ENCODE peak calls at places on chromosomes 6 and 20, in four cellular contexts. T is activated naive CD8-positive, alpha-beta T cell treated with anti-CD3 and anti-CD28 coated beads, Interleukin-2, amount 10 ng/mL, durations not matched to agents 7 days and 5 days; Y is endothelial cell of umbilical vein; Z is T-cell. Q is an unnamed sample.

GRCh38 chr20:63223121-63223825 is 7.3 kb upstream of the YTHDF1 start:
- DNase-seq in T (peak; percentile 56), Y (peak; percentile 35), Z (no peak), Q (no peak)

GRCh38 chr20:20594171-20594530 is 118.3 kb downstream of the RALGAPA2 start:
- DNase-seq in T (no peak), Y (peak; percentile 25), Z (no peak), Q (no peak)

GRCh38 chr20:731891-732560 is 36.3 kb downstream of the SLC52A3 start:
- DNase-seq in Y (no peak), Z (no peak), T (no peak), Q (no peak)

GRCh38 chr6:154887051-154887450 is 108.1 kb upstream of the TIAM2 start:
- DNase-seq in Z (no peak), T (no peak), Y (no peak), Q (no peak)

GRCh38 chr20:58439974-58440767 is 51.1 kb downstream of the VAPB start:
- DNase-seq in T (no peak), Z (no peak), Y (peak; percentile 52), Q (peak; percentile 67)

GRCh38 chr6:404685-405423 is 13.3 kb downstream of the IRF4 start:
- DNase-seq in T (no peak), Z (no peak), Y (no peak), Q (no peak)

GRCh38 chr6:126650931-126651330 is 311.0 kb downstream of the CENPW start:
- DNase-seq in T (no peak), Z (no peak), Y (no peak), Q (no peak)

GRCh38 chr20:44702776-44703175 is 12.4 kb upstream of the CCN5 start:
- DNase-seq in Z (no peak), T (no peak), Y (peak; percentile 94), Q (peak; percentile 83)

GRCh38 chr20:7693761-7694160 is 246.5 kb downstream of the HAO1 start:
- DNase-seq in Y (no peak), Z (no peak), T (no peak), Q (no peak)

GRCh38 chr6:81998432-81998831 is 246.0 kb upstream of the TENT5A start:
- DNase-seq in Z (no peak), T (no peak), Y (no peak), Q (no peak)

GRCh38 chr6:84979541-84979940 is 215.1 kb upstream of the TBX18 start:
- DNase-seq in Y (peak; percentile 98), T (no peak), Z (no peak), Q (peak; percentile 95)

GRCh38 chr6:40383348-40384115 is 203.6 kb downstream of the LRFN2 start:
- DNase-seq in Z (no peak), Y (no peak), T (no peak), Q (no peak)

GRCh38 chr6:36436466-36436865 is 6.2 kb downstream of the PXT1 start:
- DNase-seq in Z (no peak), T (no peak), Y (no peak), Q (no peak)

GRCh38 chr6:148716811-148717210 is 30.0 kb upstream of the UST start:
- DNase-seq in T (no peak), Y (no peak), Z (no peak), Q (no peak)

GRCh38 chr20:38872036-38872435 is 54.2 kb upstream of the FAM83D start:
- DNase-seq in Z (no peak), T (no peak), Y (no peak), Q (no peak)

GRCh38 chr6:22877946-22878705 is 308.8 kb downstream of the HDGFL1 start:
- DNase-seq in Z (no peak), Y (no peak), T (no peak), Q (peak; percentile 7)

GRCh38 chr6:36073587-36073986 is 46.0 kb downstream of the MAPK14 start:
- DNase-seq in T (no peak), Y (no peak), Z (no peak), Q (no peak)